ENCODE peak calls at places on chromosomes 12 and 14, in six cellular contexts. M is K562, G is endothelial cell of umbilical vein, B is GM12878, N is HepG2, L is H1. J is an unnamed sample.

GRCh38 chr12:130613131-130613530 is 103.0 kb downstream of the RIMBP2 start:
- DNase-seq in M (no peak), G (no peak), B (no peak), N (no peak), L (no peak), J (no peak)

GRCh38 chr12:32666510-32666909 is 12.6 kb upstream of the DNM1L start:
- DNase-seq in M (no peak), G (no peak), B (no peak), N (no peak), L (no peak), J (no peak)

GRCh38 chr14:44204061-44204815 is 302.8 kb downstream of the FSCB start:
- DNase-seq in M (no peak), G (no peak), B (no peak), N (no peak), L (no peak), J (no peak)

GRCh38 chr12:109953656-109954055 is 42.5 kb downstream of the GIT2 start:
- DNase-seq in M (no peak), G (no peak), B (no peak), N (no peak), L (no peak), J (no peak)

GRCh38 chr12:114003286-114003685 is 37.2 kb upstream of the RBM19 start:
- DNase-seq in M (no peak), G (no peak), B (no peak), N (no peak), L (no peak), J (no peak)

GRCh38 chr14:99794156-99794780 is 1.1 kb downstream of the EML1 start:
- DNase-seq in M (no peak), G (no peak), B (no peak), N (no peak), L (no peak), J (no peak)

GRCh38 chr12:65648461-65648860 is 175.8 kb upstream of the HMGA2 start:
- DNase-seq in M (no peak), G (no peak), B (no peak), N (no peak), L (no peak), J (no peak)

GRCh38 chr12:123886931-123887582 is 85.6 kb downstream of the CCDC92 start:
- DNase-seq in M (no peak), G (no peak), B (no peak), N (no peak), L (no peak), J (no peak)

GRCh38 chr12:124568431-124569374 is 1.3 kb upstream of the NCOR2 start:
- DNase-seq in M (no peak), G (no peak), B (peak), N (no peak), L (peak), J (no peak)

GRCh38 chr12:67042697-67043131 is 226.4 kb upstream of the CAND1 start:
- DNase-seq in M (no peak), G (no peak), B (no peak), N (no peak), L (no peak), J (no peak)

GRCh38 chr14:50101417-50101816 is 15.0 kb downstream of the VCPKMT start:
- DNase-seq in M (no peak), G (no peak), B (no peak), N (no peak), L (no peak), J (no peak)

GRCh38 chr14:74952697-74953484 is 2.5 kb downstream of the PGF start:
- DNase-seq in M (no peak), G (no peak), B (no peak), N (no peak), L (no peak), J (no peak)

GRCh38 chr12:6311822-6312528 is 1.5 kb downstream of the PLEKHG6 start:
- DNase-seq in M (no peak), G (no peak), B (no peak), N (no peak), L (no peak), J (no peak)

GRCh38 chr12:105598032-105598431 is 267.5 kb downstream of the C12orf75 start:
- DNase-seq in M (no peak), G (no peak), B (no peak), N (no peak), L (no peak), J (no peak)

GRCh38 chr12:99334737-99335136 is 312.8 kb upstream of the GARIN6 start:
- DNase-seq in M (no peak), G (no peak), B (no peak), N (no peak), L (no peak), J (no peak)

GRCh38 chr12:47534695-47535094 is 171.1 kb downstream of the RPAP3 start:
- DNase-seq in M (no peak), G (no peak), B (no peak), N (no peak), L (no peak), J (no peak)

GRCh38 chr14:68295316-68295816 is 475.8 kb downstream of the RAD51B start:
- DNase-seq in M (peak), G (no peak), B (no peak), N (peak), L (no peak), J (peak)

GRCh38 chr14:105193916-105194782 is 13.0 kb upstream of the NUDT14 start:
- DNase-seq in M (no peak), G (peak), B (no peak), N (no peak), L (no peak), J (no peak)

GRCh38 chr12:115470526-115470925 is 786.6 kb upstream of the TBX3 start:
- DNase-seq in M (no peak), G (no peak), B (no peak), N (no peak), L (no peak), J (no peak)

GRCh38 chr14:50736932-50737419 is 68.9 kb upstream of the SAV1 start:
- DNase-seq in M (no peak), G (no peak), B (peak), N (no peak), L (no peak), J (no peak)

DNA sequence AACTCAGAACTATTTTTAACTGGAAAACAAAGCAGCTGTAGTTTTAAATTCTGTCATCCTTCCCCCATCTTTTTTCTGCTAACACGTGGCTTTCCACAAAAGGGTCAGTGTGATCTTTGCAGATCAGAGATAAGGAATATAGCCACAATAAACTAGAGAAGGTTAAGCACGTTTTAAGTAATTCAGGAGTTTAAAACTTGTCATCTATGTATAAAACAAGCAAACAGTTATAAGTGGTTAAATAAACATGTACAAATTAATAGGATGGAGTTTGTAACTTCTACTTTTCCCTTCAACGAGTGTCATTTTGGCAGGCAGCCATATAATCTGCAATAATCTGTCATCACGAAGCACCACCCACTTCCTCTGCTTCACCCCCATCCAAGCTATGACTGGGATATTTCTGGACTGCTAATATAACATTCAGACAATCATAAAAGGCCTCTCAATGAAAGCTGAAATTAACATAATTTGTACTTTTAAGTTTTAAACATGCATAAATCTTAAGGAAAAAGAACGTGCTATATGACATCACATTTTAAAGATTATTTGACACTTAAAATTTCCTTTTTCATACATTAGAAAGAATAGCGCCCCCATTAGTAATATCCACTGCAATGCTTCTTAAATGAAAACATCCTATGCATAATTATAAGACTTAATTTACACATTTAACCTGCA is 15.2 kb downstream of the TAOK3 start:
- DNase-seq in M (peak), G (peak), B (peak), N (no peak), L (no peak), J (peak)
- H3K27ac ChIP-seq in M (peak), G (peak), B (peak), N (no peak), L (no peak), J (no peak)

GRCh38 chr12:48998497-48999353 is 450 bp downstream of the DDN start:
- DNase-seq in M (peak), G (no peak), B (no peak), N (no peak), L (peak), J (no peak)
- TF ChIP-seq EZH2 in M (no peak), G (no peak), B (no peak), N (no peak), L (peak), J (no peak)

GRCh38 chr12:10668526-10668925 is 5.3 kb downstream of the STYK1 start:
- DNase-seq in M (no peak), G (peak), B (no peak), N (no peak), L (no peak), J (no peak)

GRCh38 chr12:10672231-10672868 is 1.5 kb downstream of the STYK1 start:
- DNase-seq in M (no peak), G (no peak), B (no peak), N (no peak), L (no peak), J (no peak)

GRCh38 chr12:10669533-10669932 is 4.3 kb downstream of the STYK1 start:
- DNase-seq in M (no peak), G (peak), B (no peak), N (no peak), L (no peak), J (no peak)

GRCh38 chr12:10673660-10674384 is at the start of gene STYK1:
- DNase-seq in M (peak), G (peak), B (peak), N (peak), L (peak), J (peak)
- TF ChIP-seq POLR2A in M (no peak), G (no peak), B (no peak), N (no peak), L (no peak), J (no peak)

GRCh38 chr12:55060970-55061543 is 41.3 kb downstream of the NEUROD4 start:
- DNase-seq in M (no peak), G (no peak), B (no peak), N (no peak), L (no peak), J (no peak)
- H3K27ac ChIP-seq in M (no peak), G (no peak), B (no peak), N (no peak), L (no peak), J (no peak)

GRCh38 chr14:101457177-101457935 is 103.9 kb upstream of the DIO3 start:
- DNase-seq in M (no peak), G (no peak), B (no peak), N (no peak), L (peak), J (no peak)

GRCh38 chr14:101460521-101460920 is 100.8 kb upstream of the DIO3 start:
- DNase-seq in M (no peak), G (no peak), B (no peak), N (no peak), L (no peak), J (no peak)

GRCh38 chr14:101457936-101458535 is 103.3 kb upstream of the DIO3 start:
- DNase-seq in M (no peak), G (no peak), B (no peak), N (no peak), L (peak), J (no peak)

GRCh38 chr14:101459392-101459900 is 101.8 kb upstream of the DIO3 start:
- DNase-seq in M (no peak), G (no peak), B (no peak), N (no peak), L (no peak), J (no peak)

DNA sequence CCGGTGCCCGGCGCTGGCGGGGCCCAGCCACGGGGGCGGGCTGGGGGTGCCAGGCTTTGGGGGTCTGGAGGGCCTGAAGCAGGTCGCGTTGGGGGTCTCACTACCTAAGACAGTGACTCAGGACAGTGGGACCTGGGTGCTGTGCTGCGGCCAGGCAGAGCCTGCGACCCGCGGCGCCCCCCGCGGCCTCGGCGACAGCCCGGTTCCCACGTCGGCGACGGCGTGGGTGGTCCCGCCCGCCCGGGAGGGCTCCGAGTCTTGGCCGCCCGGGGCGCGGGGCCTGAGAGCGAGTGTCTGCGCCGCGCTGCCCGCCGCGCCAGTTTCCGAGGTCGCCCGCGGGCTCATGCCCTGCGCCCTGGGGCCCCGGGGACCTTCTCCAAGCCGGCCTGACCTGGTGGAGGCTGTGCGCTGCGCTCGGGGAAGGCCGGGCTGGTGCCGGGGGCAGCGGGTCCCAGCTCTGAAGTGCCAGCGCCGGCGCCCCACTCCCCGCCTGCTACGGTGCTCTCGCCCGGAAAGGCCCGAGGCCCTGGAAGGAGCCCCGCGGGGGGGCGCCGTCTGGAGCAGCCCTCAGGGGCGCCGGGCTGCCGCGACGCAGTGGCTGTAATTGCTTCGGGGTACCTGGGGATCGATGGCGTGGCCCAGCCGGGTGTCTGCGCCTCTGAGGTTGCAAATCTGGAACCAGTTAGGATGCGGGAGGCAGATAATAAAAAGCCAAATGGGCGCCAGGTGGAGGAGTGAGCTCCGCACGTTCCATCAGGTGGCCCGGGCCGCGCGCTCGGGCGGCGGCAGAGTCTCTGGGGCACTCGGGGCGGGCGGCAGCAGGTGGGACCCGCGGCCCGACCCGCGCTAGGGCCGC is 102.5 kb upstream of the DIO3 start:
- DNase-seq in M (no peak), G (no peak), B (no peak), N (no peak), L (peak), J (no peak)
- TF ChIP-seq EZH2 in M (no peak), G (peak), B (no peak), N (no peak), L (peak), J (no peak)

DNA sequence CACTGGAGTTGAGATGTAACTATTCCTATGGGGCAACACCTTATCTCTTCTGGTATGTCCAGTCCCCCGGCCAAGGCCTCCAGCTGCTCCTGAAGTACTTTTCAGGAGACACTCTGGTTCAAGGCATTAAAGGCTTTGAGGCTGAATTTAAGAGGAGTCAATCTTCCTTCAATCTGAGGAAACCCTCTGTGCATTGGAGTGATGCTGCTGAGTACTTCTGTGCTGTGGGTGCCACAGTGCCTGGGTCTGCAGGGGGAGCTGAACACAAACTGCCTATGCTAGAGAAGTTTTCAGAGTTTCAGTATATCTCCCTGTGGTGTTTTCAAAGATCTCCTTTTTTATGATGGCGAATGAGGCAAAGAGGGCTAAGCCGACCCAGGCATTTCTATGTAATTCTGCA is 179.2 kb upstream of the OR4E1 start:
- DNase-seq in M (no peak), G (no peak), B (no peak), N (no peak), L (no peak), J (no peak)
- TF ChIP-seq POLR2A in M (no peak), G (no peak), B (no peak), N (no peak), L (no peak), J (no peak)

GRCh38 chr12:121805800-121806555 is 2.2 kb downstream of the SETD1B start:
- DNase-seq in M (no peak), G (no peak), B (no peak), N (no peak), L (no peak), J (no peak)
- H3K27ac ChIP-seq in M (peak), G (peak), B (peak), N (peak), L (no peak), J (peak)

DNA sequence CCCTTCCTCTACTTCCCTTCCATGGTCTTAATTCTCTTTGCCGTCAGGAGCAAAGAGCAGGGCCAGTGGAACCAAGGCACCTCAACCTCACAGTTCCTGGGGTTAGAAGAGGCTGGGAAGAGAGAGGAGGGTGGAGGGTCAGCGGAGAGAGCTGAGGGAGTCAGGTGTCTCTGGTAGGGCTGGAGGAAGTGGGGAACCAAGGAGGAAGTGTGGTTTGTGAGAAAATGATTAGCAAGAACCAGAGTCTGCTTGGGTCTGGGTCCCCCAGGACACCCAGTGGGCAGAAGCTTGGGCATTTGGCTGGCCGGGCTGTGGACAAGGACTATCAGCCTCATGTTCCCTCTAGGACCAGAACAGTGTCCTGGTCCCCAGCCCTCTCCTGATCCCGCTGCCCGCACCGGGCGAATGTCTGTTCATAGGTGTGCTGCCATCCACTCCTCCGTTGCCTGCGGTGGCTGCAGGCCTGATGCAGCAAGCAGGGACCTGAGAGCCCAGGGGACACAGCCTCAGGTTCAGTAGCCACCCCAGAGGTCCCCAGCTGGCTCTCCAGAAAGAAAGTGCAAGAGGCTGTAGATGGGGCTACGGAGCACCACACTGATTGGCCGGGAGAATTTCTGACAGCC is 2.3 kb downstream of the HOXC12 start:
- DNase-seq in M (no peak), G (no peak), B (no peak), N (no peak), L (no peak), J (no peak)
- TF ChIP-seq EZH2 in M (no peak), G (no peak), B (no peak), N (no peak), L (peak), J (no peak)

GRCh38 chr12:24904871-24905270 is 44.0 kb downstream of the BCAT1 start:
- DNase-seq in M (no peak), G (no peak), B (no peak), N (no peak), L (peak), J (no peak)
- TF ChIP-seq POLR2A in M (no peak), G (no peak), B (no peak), N (no peak), L (no peak), J (no peak)

DNA sequence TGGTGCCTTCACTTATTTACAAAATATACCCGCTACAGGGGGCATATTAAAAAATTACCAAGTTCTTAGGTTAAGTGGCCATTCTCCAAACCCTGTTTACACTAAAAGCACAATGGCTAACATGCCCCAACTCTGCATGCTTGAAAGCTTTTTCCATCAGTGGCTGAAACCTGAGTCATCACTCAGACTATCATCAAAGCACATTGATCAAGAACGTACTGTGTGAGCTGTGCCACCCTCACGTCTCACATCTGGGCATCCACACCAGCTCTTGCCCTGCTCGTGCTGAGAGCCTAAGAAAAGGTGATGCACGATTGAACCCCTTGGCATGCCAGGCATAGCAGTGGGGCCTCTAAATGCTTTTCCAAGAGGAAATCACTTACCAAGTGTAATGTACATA is 13.2 kb downstream of the AQP6 start:
- DNase-seq in M (no peak), G (no peak), B (no peak), N (no peak), L (no peak), J (no peak)
- H3K27ac ChIP-seq in M (no peak), G (no peak), B (no peak), N (no peak), L (no peak), J (no peak)